ENCODE peak calls at places on chromosomes 5 and 9, in six cellular contexts. H, G, L, V, Y and U are unnamed samples.

GRCh38 chr9:104872959-104873850 is 54.8 kb downstream of the ABCA1 start:
- DNase-seq in G (no peak), V (peak), Y (no peak), L (peak), H (peak), U (peak)

GRCh38 chr5:81065492-81065891 is 105.3 kb downstream of the RASGRF2 start:
- DNase-seq in H (no peak), V (no peak), G (no peak), L (no peak), Y (no peak), U (no peak)

GRCh38 chr5:32428426-32428825 is 16.1 kb downstream of the ZFR start:
- DNase-seq in H (no peak), V (no peak), G (no peak), Y (no peak), L (no peak), U (no peak)

GRCh38 chr5:133754575-133755169 is 142.3 kb upstream of the FSTL4 start:
- DNase-seq in L (peak), V (no peak), Y (no peak), H (peak), G (no peak), U (no peak)

GRCh38 chr9:129812385-129812784 is 9.4 kb downstream of the TOR1B start:
- DNase-seq in H (no peak), V (no peak), G (no peak), Y (no peak), L (no peak), U (no peak)

GRCh38 chr5:84825616-84826015 is 440.9 kb upstream of the EDIL3 start:
- DNase-seq in Y (no peak), G (no peak), H (no peak), L (peak), V (no peak), U (no peak)

GRCh38 chr9:109440117-109440515 is 58.0 kb downstream of the PTPN3 start:
- DNase-seq in Y (no peak), G (no peak), H (no peak), L (no peak), V (no peak), U (no peak)

GRCh38 chr9:126915281-126915816 is 767 bp downstream of the RALGPS1 start:
- DNase-seq in H (peak), Y (no peak), V (no peak), G (no peak), L (no peak), U (no peak)

GRCh38 chr5:103475629-103476240 is 86.9 kb downstream of the NUDT12 start:
- DNase-seq in H (peak), V (peak), Y (no peak), L (peak), G (no peak), U (no peak)

GRCh38 chr9:21750021-21750735 is 52.3 kb upstream of the MTAP start:
- DNase-seq in L (peak), Y (no peak), H (no peak), G (no peak), V (no peak), U (no peak)